ENCODE peak calls at places on chromosomes 16 and 17, in seven cellular contexts. V, E, U, H, T, O and B are unnamed samples.

GRCh38 chr17:7740481-7741001 is 23.0 kb downstream of the DNAH2 start:
- DNase-seq in H (peak; percentile 23), U (no peak), T (peak; percentile 27), E (no peak), V (no peak), O (no peak), B (no peak)

GRCh38 chr16:81556715-81557284 is 112.2 kb downstream of the CMIP start:
- DNase-seq in O (no peak), T (no peak), E (no peak), U (no peak), H (no peak), V (no peak), B (no peak)

GRCh38 chr17:57902800-57903759 is 52.1 kb downstream of the CUEDC1 start:
- DNase-seq in O (no peak), U (peak; percentile 96), H (peak; percentile 87), V (peak; percentile 63), T (peak; percentile 87), E (peak; percentile 82), B (peak; percentile 90)

GRCh38 chr16:12158428-12158827 is 181.9 kb downstream of the SNX29 start:
- DNase-seq in E (peak; percentile 75), H (no peak), V (no peak), T (no peak), U (peak; percentile 95), O (no peak), B (no peak)

GRCh38 chr17:68349157-68349556 is 57.9 kb downstream of the ARSG start:
- DNase-seq in T (no peak), O (no peak), H (no peak), U (no peak), E (no peak), V (no peak), B (no peak)

GRCh38 chr16:4935231-4935855 is 1.6 kb downstream of the PPL start:
- DNase-seq in O (no peak), T (peak; percentile 90), U (no peak), V (peak; percentile 89), H (peak; percentile 90), E (peak; percentile 94), B (peak; percentile 87)

GRCh38 chr17:74325743-74326379 is at the start of gene KIF19:
- DNase-seq in O (peak; percentile 56), U (no peak), H (peak; percentile 56), V (no peak), T (peak; percentile 65), E (peak; percentile 22), B (no peak)

GRCh38 chr16:17194190-17194780 is 276.5 kb downstream of the XYLT1 start:
- DNase-seq in V (peak; percentile 31), E (peak; percentile 13), H (peak; percentile 27), O (peak; percentile 52), U (no peak), T (peak; percentile 45), B (no peak)

GRCh38 chr17:36705651-36706436 is 104.5 kb downstream of the MRM1 start:
- DNase-seq in T (peak; percentile 23), E (peak; percentile 44), V (no peak), U (peak; percentile 26), H (no peak), O (peak; percentile 47), B (no peak)

GRCh38 chr17:4004517-4005295 is 40.5 kb upstream of the ATP2A3 start:
- DNase-seq in T (peak; percentile 62), O (no peak), V (no peak), U (peak; percentile 18), H (peak; percentile 46), E (peak; percentile 47), B (no peak)

GRCh38 chr17:55283256-55283965 is 18.7 kb downstream of the HLF start:
- DNase-seq in V (no peak), H (no peak), O (no peak), T (no peak), E (no peak), U (no peak), B (no peak)

GRCh38 chr17:16418684-16419066 is 3.3 kb downstream of the TRPV2 start:
- DNase-seq in O (no peak), T (no peak), H (no peak), V (no peak), E (no peak), U (no peak), B (no peak)

GRCh38 chr17:79926308-79927135 is 87.3 kb upstream of the CBX4 start:
- DNase-seq in U (no peak), T (no peak), E (peak; percentile 31), V (no peak), O (no peak), H (no peak), B (no peak)

GRCh38 chr17:79928502-79929256 is 89.4 kb upstream of the CBX4 start:
- DNase-seq in E (no peak), O (no peak), V (no peak), H (no peak), U (no peak), T (no peak), B (no peak)

GRCh38 chr17:79926002-79926307 is 86.7 kb upstream of the CBX4 start:
- DNase-seq in V (no peak), O (no peak), E (no peak), T (no peak), H (no peak), U (no peak), B (no peak)

GRCh38 chr17:79927688-79928501 is 88.7 kb upstream of the CBX4 start:
- DNase-seq in T (no peak), O (no peak), E (no peak), U (no peak), H (no peak), V (no peak), B (no peak)

DNA sequence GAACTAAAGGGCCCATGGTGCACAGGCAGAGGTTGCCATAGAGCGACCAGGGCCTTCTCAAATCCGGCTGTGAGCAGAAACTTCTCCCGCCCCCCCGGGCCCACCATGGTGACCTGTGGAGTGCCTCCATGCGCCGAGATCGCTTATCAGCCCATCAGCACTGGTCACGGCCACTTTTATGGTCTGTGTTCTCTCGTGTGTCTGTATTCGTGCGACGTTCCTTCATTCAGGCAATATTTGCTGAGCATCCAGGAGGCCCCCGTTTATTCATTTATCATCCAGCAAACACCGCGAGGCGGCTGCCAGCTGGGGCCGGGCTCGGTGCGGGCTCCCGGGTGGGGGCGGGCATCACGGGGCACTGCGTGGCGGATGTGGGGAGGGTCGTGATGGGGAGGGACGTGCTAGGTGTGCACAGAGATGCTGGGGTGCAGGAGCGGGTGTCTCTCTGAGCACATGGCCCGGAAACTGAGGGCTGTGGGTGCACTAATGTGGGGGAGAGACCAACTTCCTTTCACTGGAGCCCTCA is 88.0 kb upstream of the CBX4 start:
- DNase-seq in U (no peak), E (no peak), O (no peak), T (no peak), V (no peak), H (no peak), B (no peak)
- H3K27me3 ChIP-seq in U (peaks cover 63% of the 10 kb centered on the region), E (peaks cover 33% of the 10 kb centered on the region), O (peaks cover 3% of the 10 kb centered on the region), T (peaks cover 13% of the 10 kb centered on the region), V (peaks cover 87% of the 10 kb centered on the region), H (peaks cover 97% of the 10 kb centered on the region), B (peaks cover 12% of the 10 kb centered on the region)

DNA sequence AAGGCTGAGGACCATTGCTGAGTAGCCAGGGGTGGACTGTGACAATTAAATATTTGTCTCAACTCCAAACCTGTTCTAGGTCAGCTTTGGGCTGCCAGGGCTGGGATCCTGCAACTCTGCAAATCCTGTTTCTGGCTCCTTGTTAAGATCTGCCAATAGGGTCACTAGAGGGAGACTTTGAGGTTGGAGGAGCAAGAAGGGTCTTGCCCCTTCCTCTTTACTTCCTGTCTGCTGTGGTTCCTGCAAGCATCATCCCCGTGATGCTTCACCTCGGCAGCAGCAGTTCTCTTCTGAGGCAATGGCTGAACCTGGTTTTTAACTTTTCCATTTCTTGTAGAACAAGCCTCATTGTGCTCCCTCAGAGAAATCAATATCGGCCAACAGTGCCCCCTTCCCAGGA is 124.6 kb downstream of the IRX5 start:
- DNase-seq in T (no peak), O (no peak), U (no peak), V (no peak), H (no peak), E (no peak), B (no peak)
- H3K27me3 ChIP-seq in T (no peaks in the 10 kb centered on the region), O (peaks cover 7% of the 10 kb centered on the region), U (peaks cover 45% of the 10 kb centered on the region), V (peaks cover 34% of the 10 kb centered on the region), H (peaks cover 74% of the 10 kb centered on the region), E (peaks cover 40% of the 10 kb centered on the region), B (peaks cover 17% of the 10 kb centered on the region)

DNA sequence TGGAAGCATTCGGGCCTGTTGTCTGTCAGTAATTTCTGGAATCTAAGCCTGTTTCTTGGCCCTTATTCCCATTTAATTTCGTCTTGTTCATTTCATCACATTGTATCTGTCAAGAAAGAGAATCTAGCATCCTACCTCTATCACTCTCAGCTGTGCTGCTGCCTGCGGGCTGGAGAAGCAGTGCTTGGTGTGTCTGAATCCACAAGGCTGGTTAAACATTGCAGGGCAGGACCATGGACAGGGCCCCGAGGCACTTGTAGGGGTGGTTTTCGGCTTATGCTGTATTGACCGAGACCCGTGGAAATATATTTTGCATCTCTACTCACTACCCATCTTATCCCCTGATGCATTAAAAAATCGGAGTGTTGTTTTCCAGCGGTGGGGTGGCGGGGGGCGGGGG is 3.1 kb downstream of the RAB11FIP4 start:
- DNase-seq in V (no peak), H (peak; percentile 58), T (peak; percentile 64), E (peak; percentile 85), U (no peak), O (peak; percentile 41), B (peak; percentile 43)
- H3K27me3 ChIP-seq in V (peaks cover 41% of the 10 kb centered on the region), H (peaks cover 81% of the 10 kb centered on the region), T (peaks cover 9% of the 10 kb centered on the region), E (peaks cover 45% of the 10 kb centered on the region), U (peaks cover 46% of the 10 kb centered on the region), O (peaks cover 8% of the 10 kb centered on the region), B (peaks cover 11% of the 10 kb centered on the region)

GRCh38 chr17:79600613-79601221 is 10.1 kb downstream of the RBFOX3 start:
- DNase-seq in E (no peak), U (no peak), T (no peak), V (no peak), H (no peak), O (no peak), B (no peak)

GRCh38 chr17:79602621-79603020 is 8.2 kb downstream of the RBFOX3 start:
- DNase-seq in E (no peak), V (no peak), T (no peak), U (no peak), O (no peak), H (no peak), B (no peak)

GRCh38 chr17:79600071-79600470 is 10.8 kb downstream of the RBFOX3 start:
- DNase-seq in T (no peak), E (no peak), V (no peak), O (no peak), U (no peak), H (no peak), B (no peak)

GRCh38 chr17:79603771-79604170 is 7.1 kb downstream of the RBFOX3 start:
- DNase-seq in E (no peak), O (no peak), H (no peak), V (no peak), T (no peak), U (no peak), B (no peak)

DNA sequence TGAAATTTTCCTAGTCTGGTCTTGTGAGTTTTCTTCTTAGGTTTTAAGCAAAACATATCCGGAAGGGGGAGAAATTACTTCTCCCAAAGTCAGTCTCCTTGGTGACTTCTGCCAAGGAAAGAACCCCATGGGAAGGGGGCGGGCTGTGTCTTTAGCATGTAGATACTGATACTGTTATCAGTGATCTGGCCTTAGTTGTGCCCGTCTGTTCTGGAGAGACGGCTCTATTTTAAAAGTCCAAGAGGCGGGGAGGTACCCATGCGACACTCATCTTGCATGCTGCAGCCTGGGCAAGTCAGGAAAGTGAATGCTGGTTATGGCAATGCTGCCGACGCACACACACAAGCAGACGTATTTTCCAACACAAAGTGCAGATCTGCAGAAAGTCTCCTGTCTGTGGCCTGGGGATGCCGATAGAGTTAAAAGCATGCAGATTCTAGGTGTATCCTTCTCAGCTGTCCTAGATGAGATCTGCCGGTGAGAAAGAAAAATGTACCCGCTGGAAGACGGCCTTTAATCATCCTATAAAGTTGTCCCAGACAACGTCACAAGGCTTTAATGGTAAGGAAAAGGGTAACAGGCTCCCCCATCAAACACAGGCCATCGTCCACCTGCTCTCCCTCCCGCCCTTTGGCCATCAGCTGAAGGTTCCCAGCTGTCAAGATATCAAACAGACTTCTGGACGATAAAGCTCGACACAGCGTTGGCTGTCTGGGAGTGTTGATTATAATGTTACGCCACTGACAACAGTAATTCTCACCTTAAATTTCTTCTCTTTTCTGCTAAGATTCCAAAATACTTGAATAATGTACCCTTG is 9.0 kb downstream of the RBFOX3 start:
- DNase-seq in H (no peak), O (no peak), T (no peak), E (no peak), U (no peak), V (no peak), B (no peak)
- H3K27me3 ChIP-seq in H (peaks cover 100% of the 10 kb centered on the region), O (peaks cover 5% of the 10 kb centered on the region), T (peaks cover 10% of the 10 kb centered on the region), E (peaks cover 85% of the 10 kb centered on the region), U (peaks cover 59% of the 10 kb centered on the region), V (peaks cover 70% of the 10 kb centered on the region), B (peaks cover 2% of the 10 kb centered on the region)